ENCODE peak calls at places on chromosomes 12 and 14, in eight cellular contexts. X is dorsolateral prefrontal cortex; J is HT1080; M is non-pigmented ciliary epithelial cell; W is caudate nucleus; R is substantia nigra; O is activated T-helper 9 cell treated with anti-CD3 and anti-CD28 coated beads, Interleukin-2, amount 50 U/mL, for 16 hours; U is central memory CD8-positive, alpha-beta T cell. D is an unnamed sample.

GRCh38 chr14:97442363-97442762 is 645.2 kb downstream of the VRK1 start:
- DNase-seq in X (no peak), J (no peak), M (no peak), W (no peak), R (no peak), O (no peak), U (no peak), D (no peak)

GRCh38 chr12:120546050-120546386 is 11.9 kb downstream of the RNF10 start:
- DNase-seq in X (no peak), J (no peak), M (no peak), W (no peak), R (no peak), O (no peak), U (no peak), D (no peak)

GRCh38 chr14:105309371-105309770 is 5.2 kb upstream of the PACS2 start:
- DNase-seq in X (no peak), J (no peak), M (no peak), W (no peak), R (no peak), O (no peak), U (no peak), D (no peak)

GRCh38 chr14:36663404-36664321 is 2.0 kb downstream of the PAX9 start:
- DNase-seq in X (no peak), J (peak), M (no peak), W (no peak), R (no peak), O (no peak), U (no peak), D (no peak)

GRCh38 chr12:126493366-126494108 is 1428.3 kb downstream of the AACS start:
- DNase-seq in X (no peak), J (peak), M (no peak), W (no peak), R (no peak), O (no peak), U (no peak), D (no peak)

GRCh38 chr12:51678086-51678724 is 87.2 kb downstream of the SCN8A start:
- DNase-seq in X (peak), J (peak), M (no peak), W (no peak), R (no peak), O (no peak), U (no peak), D (peak)

GRCh38 chr14:90561031-90561430 is 164.2 kb downstream of the CALM1 start:
- DNase-seq in X (no peak), J (no peak), M (no peak), W (no peak), R (no peak), O (no peak), U (no peak), D (no peak)

GRCh38 chr12:104337030-104337558 is 33.6 kb downstream of the EID3 start:
- DNase-seq in X (no peak), J (no peak), M (no peak), W (no peak), R (no peak), O (no peak), U (no peak), D (no peak)

GRCh38 chr12:18752947-18753346 is 15.0 kb downstream of the CAPZA3 start:
- DNase-seq in X (no peak), J (no peak), M (no peak), W (no peak), R (no peak), O (no peak), U (no peak), D (no peak)

GRCh38 chr12:100234166-100234565 is 32.7 kb downstream of the DEPDC4 start:
- DNase-seq in X (no peak), J (peak), M (no peak), W (no peak), R (no peak), O (no peak), U (no peak), D (no peak)

GRCh38 chr14:77128414-77128891 is 13.1 kb downstream of the ZDHHC22 start:
- DNase-seq in X (no peak), J (peak), M (no peak), W (no peak), R (no peak), O (no peak), U (no peak), D (no peak)

GRCh38 chr14:64835431-64835830 is 44.3 kb downstream of the SPTB start:
- DNase-seq in X (no peak), J (no peak), M (no peak), W (no peak), R (no peak), O (no peak), U (no peak), D (no peak)

GRCh38 chr12:52506858-52507715 is 13.1 kb downstream of the KRT5 start:
- DNase-seq in X (no peak), J (peak), M (peak), W (no peak), R (no peak), O (no peak), U (no peak), D (no peak)

GRCh38 chr14:75258079-75258802 is 20.4 kb upstream of the FOS start:
- DNase-seq in X (no peak), J (no peak), M (no peak), W (no peak), R (no peak), O (no peak), U (no peak), D (no peak)

GRCh38 chr14:28584951-28585350 is 181.6 kb upstream of the FOXG1 start:
- DNase-seq in X (no peak), J (no peak), M (no peak), W (no peak), R (no peak), O (no peak), U (no peak), D (no peak)

GRCh38 chr12:1926274-1926673 is 7.8 kb upstream of the CACNA2D4 start:
- DNase-seq in X (no peak), J (no peak), M (no peak), W (no peak), R (no peak), O (no peak), U (peak), D (no peak)

GRCh38 chr14:90785474-90785873 is 30.8 kb downstream of the TTC7B start:
- DNase-seq in X (peak), J (peak), M (no peak), W (peak), R (peak), O (no peak), U (no peak), D (no peak)

GRCh38 chr12:49933793-49934192 is 16.7 kb upstream of the AQP2 start:
- DNase-seq in X (no peak), J (peak), M (peak), W (no peak), R (no peak), O (no peak), U (no peak), D (no peak)

GRCh38 chr12:89737000-89737399 is 28.4 kb upstream of the ATP2B1 start:
- DNase-seq in X (no peak), J (no peak), M (no peak), W (no peak), R (no peak), O (no peak), U (no peak), D (no peak)

GRCh38 chr12:113119980-113120669 is 15.4 kb downstream of the RASAL1 start:
- DNase-seq in X (peak), J (no peak), M (no peak), W (peak), R (no peak), O (no peak), U (no peak), D (no peak)

GRCh38 chr12:52708010-52708409 is 4.7 kb upstream of the KRT77 start:
- DNase-seq in X (no peak), J (no peak), M (no peak), W (no peak), R (no peak), O (no peak), U (no peak), D (no peak)

GRCh38 chr14:34475163-34475562 is 13.1 kb upstream of the SPTSSA start:
- DNase-seq in X (no peak), J (no peak), M (no peak), W (no peak), R (no peak), O (no peak), U (no peak), D (no peak)

GRCh38 chr14:42855159-42855558 is 1248.5 kb downstream of the LRFN5 start:
- DNase-seq in X (no peak), J (peak), M (no peak), W (no peak), R (no peak), O (no peak), U (no peak), D (no peak)

GRCh38 chr14:19878029-19878642 is 3.2 kb downstream of the OR4K2 start:
- DNase-seq in X (no peak), J (no peak), M (no peak), W (no peak), R (no peak), O (no peak), U (no peak), D (no peak)

GRCh38 chr14:23119362-23120327 is 590 bp upstream of the CEBPE start:
- DNase-seq in X (no peak), J (no peak), M (no peak), W (no peak), R (no peak), O (no peak), U (no peak), D (no peak)

GRCh38 chr12:124036117-124037109 is 63.4 kb downstream of the ZNF664 start:
- DNase-seq in X (peak), J (peak), M (no peak), W (no peak), R (peak), O (peak), U (no peak), D (peak)

GRCh38 chr14:36935976-36936678 is 236.3 kb downstream of the SLC25A21 start:
- DNase-seq in X (no peak), J (peak), M (no peak), W (no peak), R (no peak), O (no peak), U (no peak), D (no peak)

GRCh38 chr12:14239350-14239934 is 126.0 kb upstream of the ATF7IP start:
- DNase-seq in X (no peak), J (no peak), M (no peak), W (no peak), R (no peak), O (no peak), U (no peak), D (peak)

GRCh38 chr14:89848165-89848564 is 106.4 kb downstream of the EFCAB11 start:
- DNase-seq in X (no peak), J (no peak), M (no peak), W (no peak), R (no peak), O (no peak), U (no peak), D (no peak)

GRCh38 chr12:41795910-41796309 is 348.8 kb downstream of the GXYLT1 start:
- DNase-seq in X (no peak), J (no peak), M (no peak), W (no peak), R (no peak), O (no peak), U (no peak), D (no peak)

GRCh38 chr14:90781344-90781761 is 34.9 kb downstream of the TTC7B start:
- DNase-seq in X (no peak), J (peak), M (peak), W (no peak), R (no peak), O (no peak), U (no peak), D (no peak)

GRCh38 chr12:26691234-26691970 is 141.6 kb downstream of the ITPR2 start:
- DNase-seq in X (peak), J (peak), M (peak), W (no peak), R (no peak), O (no peak), U (no peak), D (no peak)

GRCh38 chr12:66203820-66204219 is 14.8 kb downstream of the IRAK3 start:
- DNase-seq in X (no peak), J (no peak), M (no peak), W (no peak), R (no peak), O (no peak), U (no peak), D (no peak)

GRCh38 chr14:77752799-77753516 is 8.0 kb downstream of the SNW1 start:
- DNase-seq in X (no peak), J (no peak), M (no peak), W (no peak), R (no peak), O (no peak), U (no peak), D (no peak)

GRCh38 chr12:124497658-124498057 is 69.8 kb downstream of the NCOR2 start:
- DNase-seq in X (peak), J (no peak), M (no peak), W (peak), R (peak), O (no peak), U (no peak), D (no peak)

GRCh38 chr12:80269953-80270552 is 170.7 kb downstream of the OTOGL start:
- DNase-seq in X (no peak), J (peak), M (no peak), W (no peak), R (no peak), O (no peak), U (no peak), D (no peak)

GRCh38 chr14:39232554-39233415 is 930 bp upstream of the MIA2 start:
- DNase-seq in X (no peak), J (peak), M (peak), W (no peak), R (no peak), O (no peak), U (no peak), D (no peak)

GRCh38 chr12:96236221-96236822 is 42.1 kb downstream of the ELK3 start:
- DNase-seq in X (no peak), J (no peak), M (no peak), W (no peak), R (no peak), O (no peak), U (no peak), D (no peak)

GRCh38 chr12:130992979-130993538 is 39.4 kb downstream of the ADGRD1 start:
- DNase-seq in X (no peak), J (no peak), M (no peak), W (no peak), R (no peak), O (no peak), U (no peak), D (no peak)